ENCODE peak calls at places on chromosomes 1 and 21, in ten cellular contexts. G, R, N, T, L, D, S, K, Z and F are unnamed samples.

GRCh38 chr1:44035726-44036408 is 4.6 kb upstream of the SLC6A9 start:
- DNase-seq in G (no peak), R (no peak), N (no peak), T (peak), L (no peak), D (no peak), S (no peak), K (peak), Z (peak), F (no peak)

GRCh38 chr1:98677288-98677687 is 15.8 kb downstream of the SNX7 start:
- DNase-seq in G (no peak), R (no peak), N (no peak), T (no peak), L (no peak), D (peak), S (peak), K (no peak), Z (peak), F (no peak)

GRCh38 chr1:25695991-25696330 is 79.4 kb downstream of the MAN1C1 start:
- DNase-seq in G (no peak), R (no peak), N (no peak), T (no peak), L (peak), D (peak), S (peak), K (no peak), Z (peak), F (no peak)

GRCh38 chr1:40766560-40766959 is 17.0 kb upstream of the KCNQ4 start:
- DNase-seq in G (no peak), R (no peak), N (no peak), T (peak), L (no peak), D (no peak), S (no peak), K (no peak), Z (no peak), F (no peak)

GRCh38 chr1:156143765-156144489 is 9.5 kb upstream of the SEMA4A start:
- DNase-seq in G (no peak), R (no peak), N (no peak), T (no peak), L (no peak), D (no peak), S (peak), K (no peak), Z (peak), F (no peak)

GRCh38 chr1:16966282-16966681 is 14.1 kb downstream of the MFAP2 start:
- DNase-seq in G (no peak), R (no peak), N (no peak), T (no peak), L (no peak), D (no peak), S (no peak), K (no peak), Z (no peak), F (no peak)

GRCh38 chr1:228487336-228488106 is at the start of gene RNF187:
- DNase-seq in G (no peak), R (peak), N (no peak), T (peak), L (peak), D (peak), S (no peak), K (no peak), Z (no peak), F (peak)

GRCh38 chr21:41953831-41954653 is at the start of gene C2CD2:
- DNase-seq in G (peak), R (peak), N (peak), T (peak), L (peak), D (peak), S (peak), K (peak), Z (peak), F (no peak)

GRCh38 chr21:29149771-29150425 is 19.5 kb downstream of the MAP3K7CL start:
- DNase-seq in G (no peak), R (no peak), N (no peak), T (no peak), L (no peak), D (peak), S (peak), K (no peak), Z (no peak), F (no peak)

GRCh38 chr1:232667781-232668101 is 37.8 kb upstream of the SIPA1L2 start:
- DNase-seq in G (no peak), R (no peak), N (no peak), T (no peak), L (no peak), D (no peak), S (peak), K (no peak), Z (no peak), F (no peak)

GRCh38 chr1:92466702-92467101 is 20.0 kb downstream of the GFI1 start:
- DNase-seq in G (no peak), R (no peak), N (no peak), T (no peak), L (no peak), D (no peak), S (no peak), K (no peak), Z (no peak), F (no peak)

GRCh38 chr1:117473063-117473462 is 105.8 kb downstream of the MAN1A2 start:
- DNase-seq in G (no peak), R (no peak), N (no peak), T (no peak), L (no peak), D (no peak), S (no peak), K (no peak), Z (no peak), F (no peak)

GRCh38 chr1:110538082-110538481 is 19.1 kb upstream of the KCNA10 start:
- DNase-seq in G (no peak), R (no peak), N (no peak), T (no peak), L (no peak), D (no peak), S (no peak), K (no peak), Z (no peak), F (no peak)

GRCh38 chr1:111878096-111878495 is 111.4 kb downstream of the KCND3 start:
- DNase-seq in G (no peak), R (no peak), N (no peak), T (no peak), L (no peak), D (no peak), S (no peak), K (no peak), Z (no peak), F (no peak)

GRCh38 chr1:47776554-47777156 is 220.5 kb downstream of the TRABD2B start:
- DNase-seq in G (no peak), R (no peak), N (no peak), T (no peak), L (no peak), D (no peak), S (no peak), K (peak), Z (no peak), F (no peak)

GRCh38 chr1:247857069-247857985 is at the start of gene TRIM58:
- DNase-seq in G (peak), R (peak), N (peak), T (no peak), L (no peak), D (peak), S (no peak), K (no peak), Z (peak), F (no peak)
- TF ChIP-seq CTCF in G (peak), R (peak), N (no peak), T (peak), L (no peak), D (peak), S (no peak), K (peak), Z (no peak), F (no peak)

GRCh38 chr1:167207940-167208623 is 12.6 kb upstream of the POU2F1 start:
- DNase-seq in G (no peak), R (no peak), N (no peak), T (no peak), L (no peak), D (no peak), S (no peak), K (no peak), Z (no peak), F (no peak)
- TF ChIP-seq CTCF in G (no peak), R (peak), N (no peak), T (peak), L (peak), D (no peak), S (peak), K (peak), Z (peak), F (no peak)

GRCh38 chr21:25862596-25862995 is 127.8 kb downstream of the GABPA start:
- DNase-seq in G (peak), R (no peak), N (no peak), T (no peak), L (no peak), D (peak), S (peak), K (no peak), Z (peak), F (no peak)
- TF ChIP-seq CTCF in G (peak), R (peak), N (peak), T (peak), L (peak), D (peak), S (peak), K (peak), Z (peak), F (no peak)

GRCh38 chr1:231337043-231337471 is 595 bp downstream of the EXOC8 start:
- DNase-seq in G (no peak), R (peak), N (no peak), T (no peak), L (no peak), D (no peak), S (no peak), K (no peak), Z (no peak), F (no peak)

GRCh38 chr1:231334952-231335351 is 2.7 kb downstream of the EXOC8 start:
- DNase-seq in G (no peak), R (no peak), N (no peak), T (no peak), L (no peak), D (no peak), S (no peak), K (no peak), Z (no peak), F (no peak)

GRCh38 chr1:231338270-231339128 is at the start of gene SPRTN:
- DNase-seq in G (peak), R (no peak), N (no peak), T (no peak), L (no peak), D (peak), S (no peak), K (no peak), Z (no peak), F (no peak)

GRCh38 chr1:231335663-231336602 is 1.7 kb downstream of the EXOC8 start:
- DNase-seq in G (no peak), R (no peak), N (no peak), T (no peak), L (no peak), D (peak), S (no peak), K (no peak), Z (peak), F (no peak)

DNA sequence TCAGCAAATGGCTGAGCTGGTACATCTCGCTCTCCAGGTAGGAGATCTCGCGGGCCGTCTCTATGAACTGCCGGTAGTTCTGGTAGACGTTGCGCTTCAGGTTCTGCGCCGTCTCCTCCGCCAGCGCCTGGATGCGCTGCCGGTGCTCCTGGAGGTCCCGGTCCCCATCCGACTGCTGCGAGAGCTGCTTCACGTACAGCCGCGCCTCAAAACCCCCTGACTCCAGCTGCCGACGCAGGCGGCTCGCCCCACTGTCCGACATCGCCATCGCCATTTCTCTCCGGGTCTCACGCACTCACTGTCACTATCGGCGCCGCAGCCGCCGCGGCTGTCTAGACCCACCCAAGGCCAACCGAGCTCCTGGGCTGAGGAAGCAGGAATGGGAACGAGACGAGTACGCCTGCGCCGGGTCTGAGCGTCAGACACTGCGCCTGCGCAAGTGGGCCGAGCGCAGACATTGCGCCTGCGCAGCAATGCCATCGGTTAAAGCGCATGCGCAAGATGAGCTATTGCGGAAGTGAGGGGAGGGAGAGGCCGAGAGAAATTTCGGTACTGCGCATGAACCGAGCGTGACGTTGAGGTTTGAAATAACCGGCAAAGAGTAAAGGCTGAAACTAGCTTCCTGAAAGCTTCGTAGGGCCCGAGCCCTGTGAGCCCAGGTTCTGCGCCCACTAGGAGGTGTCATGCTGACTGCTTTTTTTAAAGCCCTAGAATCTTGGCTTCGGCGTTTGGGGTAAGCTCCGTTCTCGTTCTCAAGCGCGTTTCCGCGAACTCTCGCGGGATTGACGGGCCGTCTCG is at the start of gene EXOC8:
- DNase-seq in G (peak), R (peak), N (peak), T (peak), L (peak), D (peak), S (peak), K (peak), Z (peak), F (peak)
- TF ChIP-seq CTCF in G (no peak), R (peak), N (peak), T (peak), L (no peak), D (no peak), S (no peak), K (no peak), Z (no peak), F (no peak)

DNA sequence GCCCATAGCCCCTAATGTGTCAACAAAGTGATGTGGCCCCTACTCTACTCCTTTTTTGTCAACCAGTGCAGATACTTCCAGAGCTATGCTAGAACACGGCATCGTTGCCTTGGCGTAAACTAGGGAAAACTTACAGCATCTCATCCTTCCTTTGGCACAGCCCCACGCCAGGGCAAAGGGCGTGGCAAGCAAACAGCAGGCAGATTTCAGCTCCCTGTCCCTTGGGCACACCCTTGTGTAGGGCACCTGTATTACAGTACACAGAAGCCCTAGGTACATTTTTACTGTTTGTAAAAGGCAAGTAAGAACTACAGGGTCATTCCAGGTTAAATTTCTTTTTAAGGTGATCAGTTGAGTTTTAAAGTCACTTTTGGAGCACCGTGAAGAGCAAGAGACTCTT is 29.3 kb downstream of the PRDX6 start:
- DNase-seq in G (peak), R (no peak), N (no peak), T (peak), L (no peak), D (peak), S (no peak), K (peak), Z (no peak), F (no peak)
- TF ChIP-seq CTCF in G (peak), R (peak), N (peak), T (peak), L (no peak), D (peak), S (no peak), K (peak), Z (no peak), F (no peak)

DNA sequence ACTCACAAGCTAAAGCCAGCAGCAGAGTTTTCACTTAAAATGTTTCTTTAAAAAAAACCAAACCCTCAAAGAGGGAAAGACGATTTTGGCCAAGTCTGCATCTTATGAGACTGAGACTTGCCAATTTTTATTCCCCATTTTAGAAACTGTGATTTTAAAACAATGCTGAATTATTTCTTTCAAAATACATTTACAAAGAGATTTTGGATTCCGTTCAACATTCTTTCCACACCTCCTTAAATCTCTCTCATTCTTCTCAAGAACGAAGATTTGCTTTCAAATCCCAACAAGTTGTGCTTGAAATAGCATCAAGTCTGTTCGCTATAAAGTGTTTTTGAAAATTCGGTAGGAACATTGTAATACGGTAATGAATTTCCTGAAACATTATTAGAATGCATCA is 133.9 kb upstream of the VANGL1 start:
- DNase-seq in G (no peak), R (no peak), N (no peak), T (no peak), L (no peak), D (no peak), S (peak), K (no peak), Z (no peak), F (no peak)
- TF ChIP-seq CTCF in G (no peak), R (no peak), N (no peak), T (no peak), L (no peak), D (no peak), S (no peak), K (no peak), Z (no peak), F (no peak)

GRCh38 chr21:32514275-32515055 is 70.9 kb downstream of the TCP10L start:
- DNase-seq in G (no peak), R (no peak), N (no peak), T (no peak), L (no peak), D (no peak), S (no peak), K (no peak), Z (no peak), F (no peak)
- TF ChIP-seq CTCF in G (no peak), R (no peak), N (no peak), T (no peak), L (no peak), D (no peak), S (no peak), K (no peak), Z (no peak), F (no peak)

GRCh38 chr1:83763281-83764095 is 235.4 kb downstream of the TTLL7 start:
- DNase-seq in G (no peak), R (no peak), N (no peak), T (no peak), L (no peak), D (no peak), S (no peak), K (no peak), Z (no peak), F (no peak)

GRCh38 chr1:83762419-83762818 is 236.5 kb downstream of the TTLL7 start:
- DNase-seq in G (no peak), R (no peak), N (no peak), T (no peak), L (no peak), D (no peak), S (no peak), K (no peak), Z (no peak), F (no peak)

GRCh38 chr1:83761977-83762376 is 237.0 kb downstream of the TTLL7 start:
- DNase-seq in G (no peak), R (no peak), N (no peak), T (peak), L (no peak), D (no peak), S (no peak), K (no peak), Z (no peak), F (no peak)

GRCh38 chr1:83760211-83760978 is 238.5 kb downstream of the TTLL7 start:
- DNase-seq in G (no peak), R (no peak), N (no peak), T (no peak), L (no peak), D (no peak), S (no peak), K (no peak), Z (no peak), F (no peak)

DNA sequence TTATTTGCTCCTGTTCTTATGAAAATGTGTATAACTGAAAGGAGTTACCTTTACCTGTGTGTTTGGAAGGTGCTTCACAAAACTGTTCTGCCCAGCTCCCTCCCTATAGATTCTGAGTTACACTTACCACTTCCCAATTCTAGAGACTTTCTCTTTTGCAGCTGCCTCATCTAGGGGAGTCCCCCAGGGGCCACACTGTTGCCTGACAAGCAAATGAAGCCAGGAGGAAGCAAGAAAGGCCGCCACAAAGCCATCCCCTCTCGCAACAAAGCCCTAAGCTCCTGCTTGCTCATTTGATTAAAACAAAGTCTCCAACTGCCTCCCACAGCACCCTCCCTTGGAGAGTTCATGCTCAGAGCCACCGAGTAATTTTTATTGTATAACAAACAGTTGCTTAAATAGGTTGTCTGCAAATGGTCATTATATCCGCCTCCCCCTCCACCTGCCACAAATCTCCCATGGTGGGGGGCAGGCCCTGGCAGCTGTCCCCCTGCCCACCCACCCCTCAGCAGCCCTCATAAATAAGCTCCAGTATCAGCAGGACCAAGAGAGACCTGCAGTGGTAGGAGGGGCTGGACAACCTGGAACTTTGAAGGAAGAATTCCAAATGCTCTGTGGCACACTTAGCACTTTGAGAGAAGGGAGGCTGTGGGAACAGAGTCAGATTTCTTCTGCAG is 237.7 kb downstream of the TTLL7 start:
- DNase-seq in G (no peak), R (no peak), N (peak), T (no peak), L (no peak), D (no peak), S (no peak), K (no peak), Z (no peak), F (no peak)
- TF ChIP-seq CTCF in G (no peak), R (no peak), N (no peak), T (no peak), L (no peak), D (no peak), S (no peak), K (no peak), Z (no peak), F (no peak)

GRCh38 chr1:215710340-215710971 is 143.4 kb downstream of the KCTD3 start:
- DNase-seq in G (peak), R (no peak), N (no peak), T (peak), L (no peak), D (peak), S (peak), K (peak), Z (peak), F (no peak)
- TF ChIP-seq CTCF in G (peak), R (peak), N (peak), T (peak), L (no peak), D (peak), S (peak), K (peak), Z (peak), F (no peak)